ENCODE peak calls at places on chromosomes 12 and 14, in six cellular contexts. T is K562, A is upper lobe of left lung, G is HepG2, R is GM12878, V is A549. K is an unnamed sample.

GRCh38 chr12:4148418-4149056 is 125.0 kb upstream of the CCND2 start:
- ATAC-seq in T (no peak), A (peak; percentile 58), G (no peak), R (peak; percentile 72), V (no peak), K (peak; percentile 48)

GRCh38 chr12:68435816-68436215 is 103.7 kb upstream of the MDM1 start:
- ATAC-seq in T (no peak), A (no peak), G (no peak), R (no peak), V (peak; percentile 40), K (no peak)

GRCh38 chr12:4027412-4027811 is 154.2 kb upstream of the PARP11 start:
- ATAC-seq in T (no peak), A (no peak), G (peak; percentile 67), R (peak; percentile 21), V (no peak), K (no peak)

GRCh38 chr14:65847065-65847847 is 434.7 kb downstream of the FUT8 start:
- ATAC-seq in T (no peak), A (no peak), G (no peak), R (no peak), V (no peak), K (no peak)

GRCh38 chr14:99731536-99732435 is 47.7 kb downstream of the CYP46A1 start:
- ATAC-seq in T (peak; percentile 70), A (peak; percentile 2), G (peak; percentile 27), R (no peak), V (peak; percentile 18), K (peak; percentile 35)

GRCh38 chr12:108816652-108817335 is 40.6 kb downstream of the SSH1 start:
- ATAC-seq in T (no peak), A (peak; percentile 17), G (no peak), R (no peak), V (peak; percentile 17), K (no peak)

GRCh38 chr12:92468358-92469020 is 234.3 kb upstream of the PLEKHG7 start:
- ATAC-seq in T (no peak), A (no peak), G (no peak), R (peak; percentile 9), V (no peak), K (no peak)

GRCh38 chr14:54173782-54174181 is 217.2 kb upstream of the BMP4 start:
- ATAC-seq in T (no peak), A (no peak), G (no peak), R (no peak), V (no peak), K (peak; percentile 14)

GRCh38 chr14:98140862-98141261 is 1131.1 kb downstream of the BCL11B start:
- ATAC-seq in T (no peak), A (no peak), G (no peak), R (no peak), V (no peak), K (no peak)

GRCh38 chr14:90362558-90362896 is 30.8 kb upstream of the NRDE2 start:
- ATAC-seq in T (no peak), A (no peak), G (peak; percentile 51), R (no peak), V (no peak), K (no peak)

GRCh38 chr14:89427426-89428162 is 10.6 kb upstream of the FOXN3 start:
- ATAC-seq in T (no peak), A (no peak), G (no peak), R (no peak), V (no peak), K (peak; percentile 68)

GRCh38 chr12:4556730-4557519 is 5.1 kb upstream of the DYRK4 start:
- ATAC-seq in T (no peak), A (no peak), G (no peak), R (no peak), V (no peak), K (no peak)

GRCh38 chr12:42386310-42386709 is 60.3 kb downstream of the PPHLN1 start:
- ATAC-seq in T (peak; percentile 56), A (no peak), G (no peak), R (no peak), V (no peak), K (no peak)

GRCh38 chr14:50798048-50798421 is 32.9 kb downstream of the NIN start:
- ATAC-seq in T (no peak), A (no peak), G (no peak), R (peak; percentile 98), V (no peak), K (no peak)

GRCh38 chr14:36857136-36857535 is 195.5 kb downstream of the PAX9 start:
- ATAC-seq in T (no peak), A (no peak), G (no peak), R (no peak), V (no peak), K (no peak)

GRCh38 chr12:120583478-120584030 is 2.4 kb upstream of the POP5 start:
- ATAC-seq in T (peak; percentile 42), A (peak; percentile 68), G (peak; percentile 19), R (peak; percentile 44), V (peak; percentile 46), K (peak; percentile 34)

GRCh38 chr12:88752183-88752582 is 171.9 kb upstream of the KITLG start:
- ATAC-seq in T (no peak), A (no peak), G (no peak), R (no peak), V (no peak), K (no peak)

GRCh38 chr12:29734748-29735147 is 49.0 kb downstream of the TMTC1 start:
- ATAC-seq in T (no peak), A (no peak), G (no peak), R (no peak), V (no peak), K (no peak)

GRCh38 chr12:95182868-95183415 is 34.3 kb downstream of the FGD6 start:
- ATAC-seq in T (peak; percentile 73), A (no peak), G (no peak), R (peak; percentile 82), V (peak; percentile 59), K (peak; percentile 34)

GRCh38 chr14:75479770-75480600 is 42.3 kb upstream of the BATF start:
- ATAC-seq in T (no peak), A (no peak), G (peak; percentile 18), R (peak; percentile 97), V (no peak), K (no peak)

GRCh38 chr14:54348923-54349615 is 47.7 kb upstream of the CDKN3 start:
- ATAC-seq in T (no peak), A (no peak), G (no peak), R (no peak), V (no peak), K (peak; percentile 65)

GRCh38 chr12:75721231-75721641 is 209.8 kb upstream of the KRR1 start:
- ATAC-seq in T (peak; percentile 16), A (no peak), G (peak; percentile 55), R (no peak), V (peak; percentile 16), K (no peak)
- H3K27ac ChIP-seq in T (no peak overlapping the region), A (no peak overlapping the region), G (peak overlapping the region; percentile 48), R (no peak overlapping the region), V (peak overlapping the region; percentile 86), K (no peak overlapping the region)

GRCh38 chr12:31965090-31965489 is 5.9 kb downstream of the RESF1 start:
- ATAC-seq in T (peak; percentile 54), A (no peak), G (no peak), R (no peak), V (no peak), K (no peak)

GRCh38 chr12:31962076-31962475 is 2.9 kb downstream of the RESF1 start:
- ATAC-seq in T (no peak), A (no peak), G (no peak), R (no peak), V (no peak), K (no peak)

GRCh38 chr12:31966558-31967205 is 7.5 kb downstream of the RESF1 start:
- ATAC-seq in T (peak; percentile 33), A (no peak), G (no peak), R (peak; percentile 68), V (peak; percentile 25), K (no peak)

GRCh38 chr12:31961137-31961536 is 1.9 kb downstream of the RESF1 start:
- ATAC-seq in T (no peak), A (no peak), G (no peak), R (peak; percentile 2), V (no peak), K (no peak)

DNA sequence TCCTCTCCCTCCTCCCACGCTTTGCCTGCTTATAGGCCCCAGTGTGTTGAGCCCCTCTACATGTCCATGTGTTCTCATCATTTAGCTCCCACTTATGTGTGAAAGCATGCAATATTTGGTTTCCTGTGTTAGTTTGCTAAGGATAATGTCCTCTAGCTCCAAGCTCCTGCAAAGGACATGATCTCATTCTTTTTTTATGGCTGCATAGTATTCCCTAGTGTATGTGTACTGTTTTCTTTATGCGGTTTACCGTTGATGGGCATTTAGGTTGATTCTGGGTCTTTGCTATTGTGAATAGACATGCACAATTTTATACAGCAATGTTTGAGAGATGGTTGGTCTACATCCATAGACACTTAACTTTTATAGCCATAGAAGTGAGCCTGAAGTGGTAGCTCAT is 5.1 kb downstream of the RESF1 start:
- ATAC-seq in T (no peak), A (no peak), G (no peak), R (no peak), V (no peak), K (no peak)
- H3K4me3 ChIP-seq in T (no peak overlapping the region), A (peak overlapping the region; percentile 81), G (no peak overlapping the region), R (no peak overlapping the region), V (no peak overlapping the region), K (no peak overlapping the region)

GRCh38 chr14:67680121-67680602 is 5.7 kb upstream of the VTI1B start:
- ATAC-seq in T (peak; percentile 94), A (no peak), G (no peak), R (peak; percentile 98), V (peak; percentile 52), K (no peak)

GRCh38 chr14:67675219-67675582 is 769 bp upstream of the VTI1B start:
- ATAC-seq in T (no peak), A (no peak), G (no peak), R (no peak), V (no peak), K (no peak)

GRCh38 chr14:67674139-67674479 is 323 bp downstream of the VTI1B start:
- ATAC-seq in T (peak; percentile 90), A (peak; percentile 87), G (peak; percentile 89), R (peak; percentile 78), V (peak; percentile 91), K (peak; percentile 73)

GRCh38 chr14:67673451-67673850 is 981 bp downstream of the VTI1B start:
- ATAC-seq in T (no peak), A (no peak), G (no peak), R (no peak), V (no peak), K (no peak)

DNA sequence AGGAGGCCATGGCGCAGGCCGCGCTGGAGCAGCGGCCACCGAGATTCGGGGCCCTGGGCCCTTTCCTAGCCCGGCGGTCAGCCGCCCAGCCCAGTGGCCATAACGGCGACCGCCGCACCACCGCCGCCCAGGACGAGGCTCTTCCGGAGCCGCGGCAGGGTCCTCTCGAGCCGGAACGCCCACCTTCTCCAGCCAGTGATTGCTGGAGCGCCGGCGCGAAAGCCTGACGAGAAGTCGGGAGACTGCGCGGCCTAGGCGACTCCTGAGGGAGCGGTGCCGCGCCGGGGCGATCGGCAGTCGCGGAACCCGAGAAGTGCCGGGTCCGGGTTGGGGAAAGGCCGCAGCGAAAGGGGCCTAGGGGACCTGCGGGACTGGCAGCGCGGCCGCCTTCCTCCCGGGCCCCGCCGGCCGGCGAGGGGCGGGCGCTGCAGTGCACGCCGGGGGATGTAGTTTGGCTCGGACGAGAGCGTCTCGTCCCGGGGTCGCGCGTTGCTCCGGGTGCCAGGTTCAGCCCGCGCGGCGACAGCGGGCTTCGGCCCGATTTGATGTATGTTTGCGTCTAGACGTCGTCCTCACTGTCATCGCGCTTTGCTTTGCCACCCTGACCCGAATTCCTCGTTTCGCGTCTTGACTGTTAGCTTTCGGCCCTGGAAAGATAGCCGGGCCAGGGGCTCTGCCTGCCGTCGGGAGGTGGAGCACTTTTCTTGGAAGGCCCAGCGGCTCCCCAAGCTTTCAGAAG is at the start of gene VTI1B:
- ATAC-seq in T (peak; percentile 95), A (peak; percentile 94), G (peak; percentile 95), R (peak; percentile 97), V (peak; percentile 96), K (peak; percentile 95)
- TF ChIP-seq EP300 in T (no peak), A (no peak), G (no peak), R (no peak), V (no peak), K (no peak)

GRCh38 chr14:72128629-72129028 is 196.4 kb downstream of the RGS6 start:
- ATAC-seq in T (no peak), A (no peak), G (no peak), R (peak; percentile 63), V (no peak), K (no peak)
- H3K27ac ChIP-seq in T (no peak overlapping the region), A (no peak overlapping the region), G (no peak overlapping the region), R (no peak overlapping the region), V (no peak overlapping the region), K (no peak overlapping the region)

K was measured in gastroesophageal sphincter.